ENCODE peak calls at places on chromosomes 5 and 9, in seven cellular contexts. K is kidney epithelial cell, U is GM13976, W is endothelial cell of umbilical vein, X is AG04449, R is neural crest cell, D is H9. P is an unnamed sample.

GRCh38 chr5:111869681-111870080 is 112.7 kb upstream of the NREP start:
- DNase-seq in K (no peak), U (no peak), W (no peak), X (no peak), R (no peak), D (no peak), P (no peak)

GRCh38 chr5:140181002-140181483 is 6.1 kb downstream of the CYSTM1 start:
- DNase-seq in K (no peak), U (peak), W (no peak), X (no peak), R (no peak), D (no peak), P (no peak)

GRCh38 chr5:124301850-124302249 is 444.6 kb downstream of the ZNF608 start:
- DNase-seq in K (no peak), U (no peak), W (no peak), X (no peak), R (no peak), D (no peak), P (no peak)

GRCh38 chr5:130385619-130386018 is 481.4 kb downstream of the CHSY3 start:
- DNase-seq in K (no peak), U (no peak), W (no peak), X (no peak), R (no peak), D (no peak), P (no peak)

GRCh38 chr5:145943674-145944121 is 7.3 kb downstream of the SH3RF2 start:
- DNase-seq in K (no peak), U (no peak), W (no peak), X (no peak), R (no peak), D (no peak), P (peak)

GRCh38 chr9:19451240-19452087 is 42.7 kb downstream of the ACER2 start:
- DNase-seq in K (no peak), U (no peak), W (no peak), X (no peak), R (no peak), D (no peak), P (no peak)

GRCh38 chr5:54760182-54760935 is 225.0 kb downstream of the ESM1 start:
- DNase-seq in K (peak), U (no peak), W (no peak), X (no peak), R (no peak), D (no peak), P (no peak)

GRCh38 chr5:68277427-68277826 is 61.9 kb downstream of the PIK3R1 start:
- DNase-seq in K (peak), U (no peak), W (no peak), X (no peak), R (no peak), D (no peak), P (no peak)

GRCh38 chr9:131661954-131662621 is 77.8 kb downstream of the RAPGEF1 start:
- DNase-seq in K (no peak), U (no peak), W (peak), X (no peak), R (no peak), D (no peak), P (peak)

GRCh38 chr5:10913846-10914245 is 152.8 kb upstream of the DAP start:
- DNase-seq in K (peak), U (no peak), W (no peak), X (peak), R (no peak), D (no peak), P (no peak)

GRCh38 chr9:6079386-6079785 is 64.0 kb upstream of the RANBP6 start:
- DNase-seq in K (no peak), U (no peak), W (no peak), X (no peak), R (no peak), D (no peak), P (no peak)

GRCh38 chr9:35179347-35180271 is 17.8 kb downstream of the UNC13B start:
- DNase-seq in K (no peak), U (no peak), W (no peak), X (no peak), R (no peak), D (no peak), P (no peak)

GRCh38 chr5:73298251-73299016 is 125.4 kb downstream of the TMEM174 start:
- DNase-seq in K (no peak), U (peak), W (no peak), X (no peak), R (no peak), D (no peak), P (no peak)

GRCh38 chr5:668299-668995 is 24.7 kb downstream of the TPPP start:
- DNase-seq in K (no peak), U (no peak), W (no peak), X (no peak), R (no peak), D (no peak), P (no peak)

GRCh38 chr5:110865400-110866094 is 126.7 kb downstream of the SLC25A46 start:
- DNase-seq in K (no peak), U (peak), W (peak), X (no peak), R (peak), D (peak), P (peak)

GRCh38 chr9:34089311-34089710 is 37.2 kb downstream of the DCAF12 start:
- DNase-seq in K (no peak), U (no peak), W (no peak), X (no peak), R (no peak), D (no peak), P (no peak)

GRCh38 chr9:123556464-123557435 is 200.8 kb downstream of the CRB2 start:
- DNase-seq in K (no peak), U (no peak), W (no peak), X (no peak), R (no peak), D (no peak), P (no peak)

DNA sequence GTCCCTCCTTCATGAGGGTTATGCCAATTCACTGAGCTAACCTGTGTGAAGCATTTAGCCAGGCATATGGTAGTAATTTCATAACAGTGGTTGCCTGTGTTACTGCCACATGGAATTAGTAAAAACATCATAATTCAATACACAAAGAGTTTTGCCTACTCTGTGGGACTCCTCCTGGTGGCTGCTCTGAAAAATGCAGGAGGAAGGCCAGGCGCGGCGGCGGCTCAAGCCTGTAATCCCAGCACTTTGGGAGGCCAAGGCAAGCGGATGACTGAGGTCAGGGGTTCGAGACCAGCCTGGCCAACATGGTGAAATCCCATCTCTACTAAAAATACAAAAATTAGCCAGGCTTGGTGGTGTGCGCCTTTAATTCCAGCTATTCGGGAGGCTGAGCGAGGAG is 547.3 kb downstream of the CDK5RAP2 start:
- DNase-seq in K (no peak), U (no peak), W (no peak), X (no peak), R (no peak), D (peak), P (no peak)
- TF ChIP-seq CTCF in K (no peak), U (no peak), W (no peak), X (no peak), R (peak), D (peak), P (peak)

GRCh38 chr5:155004138-155004744 is 9.3 kb upstream of the KIF4B start:
- DNase-seq in K (no peak), U (no peak), W (peak), X (no peak), R (no peak), D (peak), P (peak)
- TF ChIP-seq CTCF in K (peak), U (peak), W (peak), X (peak), R (peak), D (peak), P (peak)

DNA sequence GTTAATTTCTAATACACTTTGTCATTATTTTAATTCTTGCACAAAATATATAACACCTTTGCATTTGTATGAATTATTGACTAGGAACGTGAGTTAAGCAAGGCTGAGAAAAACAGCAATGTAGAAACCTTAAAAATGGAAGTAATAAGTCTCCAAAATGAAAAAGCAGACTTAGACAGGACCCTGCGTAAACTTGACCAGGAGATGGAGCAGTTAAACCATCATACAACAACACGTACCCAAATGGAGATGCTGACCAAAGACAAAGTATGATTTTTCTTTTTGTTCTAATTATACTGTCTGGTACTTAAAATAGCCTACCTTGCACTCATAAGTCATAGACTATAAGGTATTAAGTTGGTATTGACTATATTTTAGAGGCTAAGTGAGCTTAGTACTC is 34.4 kb downstream of the RAD50 start:
- DNase-seq in K (no peak), U (peak), W (peak), X (no peak), R (no peak), D (no peak), P (peak)
- TF ChIP-seq CTCF in K (no peak), U (no peak), W (no peak), X (no peak), R (peak), D (peak), P (no peak)

DNA sequence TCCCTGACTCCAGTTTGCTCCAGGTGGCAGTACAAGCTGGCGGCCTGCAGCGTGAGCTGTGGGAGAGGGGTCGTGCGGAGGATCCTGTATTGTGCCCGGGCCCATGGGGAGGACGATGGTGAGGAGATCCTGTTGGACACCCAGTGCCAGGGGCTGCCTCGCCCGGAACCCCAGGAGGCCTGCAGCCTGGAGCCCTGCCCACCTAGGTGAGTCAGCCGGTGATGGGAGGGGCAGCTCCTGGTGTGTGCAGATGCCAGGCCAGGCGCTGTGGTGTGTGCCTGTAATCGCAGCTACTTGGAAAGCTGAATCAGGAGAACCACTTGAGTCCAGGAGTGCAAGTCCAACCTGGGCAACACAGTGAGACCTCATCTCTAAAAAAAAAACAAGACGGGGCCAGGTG is 10.0 kb upstream of the CACFD1 start:
- DNase-seq in K (no peak), U (no peak), W (no peak), X (no peak), R (no peak), D (no peak), P (no peak)
- TF ChIP-seq CTCF in K (no peak), U (no peak), W (no peak), X (no peak), R (no peak), D (no peak), P (no peak)

DNA sequence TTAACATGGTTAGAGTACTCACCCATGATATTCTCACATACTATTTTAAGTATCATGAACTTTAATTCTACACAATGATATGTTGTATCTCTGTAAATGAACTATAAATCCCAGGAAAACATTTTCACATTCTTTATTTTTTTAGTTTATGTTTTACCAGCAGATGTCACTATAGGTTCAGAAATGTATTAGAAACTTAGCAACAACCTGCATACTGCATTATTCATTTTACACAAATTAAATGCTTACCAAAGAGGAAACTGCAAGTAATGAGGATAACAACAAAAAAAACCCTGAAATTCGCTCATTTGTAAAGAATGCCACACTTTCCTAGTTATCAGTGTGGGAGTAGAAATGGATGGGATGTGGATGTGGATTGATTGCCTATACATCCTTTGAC is 217.5 kb upstream of the OTULINL start:
- DNase-seq in K (no peak), U (no peak), W (peak), X (no peak), R (no peak), D (no peak), P (no peak)
- TF ChIP-seq CTCF in K (no peak), U (no peak), W (no peak), X (no peak), R (no peak), D (no peak), P (peak)